ENCODE peak calls at places on chromosomes 13 and 19, in six cellular contexts. E, H, T, J, X and I are unnamed samples. For H3K27me3 and H3K9me3, the result is how much of the 10 kb centered on the place peaks cover.

GRCh38 chr13:26707122-26708006 is 53.2 kb downstream of the GPR12 start:
- DNase-seq in H (no peak), J (no peak), X (peak), T (no peak), E (peak), I (peak)

GRCh38 chr13:35549481-35549880 is 73.0 kb upstream of the MAB21L1 start:
- DNase-seq in X (no peak), J (no peak), H (no peak), T (no peak), E (no peak), I (peak)

GRCh38 chr13:39501711-39502324 is 101.2 kb downstream of the LHFPL6 start:
- DNase-seq in J (no peak), X (no peak), H (no peak), E (no peak), T (no peak), I (no peak)

GRCh38 chr19:17922138-17922537 is 10.7 kb upstream of the CCDC124 start:
- DNase-seq in T (no peak), X (no peak), E (no peak), H (no peak), J (no peak), I (no peak)

GRCh38 chr19:7152568-7152967 is 83.1 kb downstream of the ZNF557 start:
- DNase-seq in E (no peak), X (no peak), J (no peak), T (no peak), H (peak), I (peak)

GRCh38 chr19:40411958-40412499 is 1.1 kb downstream of the PRX start:
- DNase-seq in X (no peak), H (no peak), J (no peak), T (no peak), E (no peak), I (no peak)

GRCh38 chr19:36001605-36002004 is 6.6 kb downstream of the SDHAF1 start:
- DNase-seq in X (no peak), T (no peak), H (no peak), E (no peak), J (no peak), I (no peak)

GRCh38 chr13:66803759-66804456 is 426.2 kb downstream of the PCDH9 start:
- DNase-seq in E (no peak), J (no peak), H (no peak), T (no peak), X (no peak), I (peak)

GRCh38 chr19:17185590-17185989 is 29.6 kb upstream of the USE1 start:
- DNase-seq in E (no peak), H (no peak), X (no peak), T (no peak), J (no peak), I (no peak)

GRCh38 chr13:103762523-103762922 is 696.3 kb upstream of the SLC10A2 start:
- DNase-seq in H (no peak), X (no peak), J (no peak), E (no peak), T (no peak), I (no peak)

GRCh38 chr19:54084410-54084809 is 3.2 kb upstream of the TARM1 start:
- DNase-seq in H (no peak), E (no peak), X (no peak), J (no peak), T (no peak), I (no peak)

GRCh38 chr19:9306443-9306842 is 3.2 kb downstream of the ZNF699 start:
- DNase-seq in X (no peak), H (no peak), T (no peak), E (no peak), J (no peak), I (no peak)

GRCh38 chr19:13076320-13076719 is 26.3 kb downstream of the LYL1 start:
- DNase-seq in X (no peak), H (no peak), J (no peak), T (peak), E (no peak), I (no peak)

GRCh38 chr19:45404557-45405434 is at the start of gene PPP1R13L:
- DNase-seq in J (peak), E (peak), T (peak), H (peak), X (peak), I (peak)

GRCh38 chr19:44702551-44703176 is 3.7 kb downstream of the CEACAM16 start:
- DNase-seq in T (no peak), X (no peak), H (no peak), E (no peak), J (no peak), I (no peak)

DNA sequence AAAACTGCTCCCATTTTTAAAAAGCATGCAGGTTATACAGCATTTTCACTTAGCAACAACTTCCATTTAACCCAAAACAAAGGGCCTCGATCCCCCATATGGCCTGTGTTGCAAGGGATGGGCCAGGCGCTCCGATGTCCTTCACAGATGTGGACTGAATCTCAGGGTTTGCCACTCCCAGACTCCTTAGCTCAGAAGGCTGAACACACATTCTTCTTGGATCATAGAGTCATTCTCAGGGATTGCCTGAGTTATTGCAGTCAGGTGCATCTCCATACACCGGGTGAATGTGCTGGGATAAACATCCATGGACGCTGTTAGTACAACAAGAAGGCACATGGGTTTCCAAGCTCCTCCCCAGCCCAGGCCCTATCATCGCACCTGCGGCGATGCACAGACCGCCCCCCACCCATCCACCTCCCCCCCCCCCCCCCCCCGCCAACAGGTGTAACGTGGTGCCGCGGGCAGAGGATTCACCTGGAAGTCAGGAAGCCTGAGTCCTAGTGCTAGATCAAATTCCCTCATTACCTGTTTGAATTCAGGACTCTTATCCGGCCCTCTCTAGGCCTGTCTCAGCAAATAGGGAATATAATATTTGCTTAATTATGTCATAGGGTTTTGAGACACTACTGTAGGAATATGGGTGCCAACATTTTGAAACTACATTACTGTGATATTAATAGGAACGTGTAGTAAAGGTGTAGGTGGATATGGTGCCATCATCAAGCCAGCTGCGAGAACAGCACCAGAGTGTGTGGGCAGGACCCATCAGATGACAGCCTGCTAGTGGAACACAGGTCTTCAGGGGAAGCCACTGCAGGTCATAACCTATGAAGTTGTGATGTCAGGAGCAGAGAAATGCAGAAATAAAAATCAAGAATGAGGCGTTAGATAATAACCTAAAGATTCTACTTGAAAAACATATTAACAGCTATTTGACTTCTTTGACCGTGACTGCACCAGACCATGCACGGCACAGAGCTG is 110.9 kb downstream of the SACS start:
- DNase-seq in E (no peak), H (no peak), T (no peak), X (no peak), J (no peak), I (no peak)
- H3K4me3 ChIP-seq in E (no peak), H (no peak), T (no peak), X (no peak), J (peak), I (no peak)

GRCh38 chr19:30689474-30689873 is 317.3 kb downstream of the ZNF536 start:
- DNase-seq in J (no peak), H (no peak), X (no peak), E (no peak), T (no peak), I (no peak)

GRCh38 chr19:30688696-30689095 is 316.5 kb downstream of the ZNF536 start:
- DNase-seq in T (no peak), H (no peak), E (no peak), J (no peak), X (no peak), I (no peak)

GRCh38 chr19:30691767-30692516 is 319.8 kb downstream of the ZNF536 start:
- DNase-seq in J (no peak), T (no peak), H (no peak), E (no peak), X (no peak), I (no peak)

GRCh38 chr19:30690935-30691505 is 318.8 kb downstream of the ZNF536 start:
- DNase-seq in E (no peak), X (no peak), H (no peak), J (no peak), T (no peak), I (no peak)

GRCh38 chr19:30690525-30690924 is 318.3 kb downstream of the ZNF536 start:
- DNase-seq in E (no peak), J (no peak), X (no peak), T (no peak), H (no peak), I (no peak)
- H3K27me3 ChIP-seq in E (under half), J (under half), X (under half), T (under half), H (under half), I (under half)

GRCh38 chr19:58213075-58213369 is 15.7 kb upstream of the ZNF544 start:
- DNase-seq in T (no peak), E (no peak), J (no peak), X (no peak), H (no peak), I (no peak)

GRCh38 chr19:58212336-58213074 is 16.2 kb upstream of the ZNF544 start:
- DNase-seq in H (no peak), E (no peak), T (no peak), X (no peak), J (no peak), I (no peak)

GRCh38 chr19:58203814-58204475 is 21.1 kb downstream of the ZNF274 start:
- DNase-seq in H (no peak), X (no peak), J (no peak), E (no peak), T (no peak), I (no peak)

GRCh38 chr19:58204566-58204965 is 21.7 kb downstream of the ZNF274 start:
- DNase-seq in E (no peak), H (no peak), X (no peak), T (no peak), J (no peak), I (no peak)

DNA sequence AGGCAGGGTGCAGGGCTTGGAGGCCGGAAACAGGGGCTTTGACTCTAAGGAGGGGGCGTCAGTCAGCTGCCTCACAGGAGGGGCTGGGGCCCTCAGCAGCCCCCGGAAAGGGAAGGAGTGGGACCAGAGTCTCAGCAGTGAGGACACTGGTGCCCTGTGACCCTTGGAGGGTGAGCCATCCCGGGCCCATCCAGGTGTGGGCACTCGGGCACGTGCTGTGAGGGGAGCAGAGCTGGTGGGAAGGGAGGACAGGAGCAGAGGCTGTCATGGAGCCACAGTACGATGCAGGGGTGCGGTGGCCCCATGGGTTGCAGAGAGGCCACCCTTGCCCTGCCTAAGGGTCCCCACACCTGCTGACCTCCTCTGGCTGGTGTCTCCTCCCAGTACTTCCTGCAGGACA is 19.1 kb upstream of the ZNF544 start:
- DNase-seq in X (no peak), J (no peak), E (no peak), H (no peak), T (no peak), I (no peak)
- H3K9me3 ChIP-seq in X (under half), J (half or more), E (under half), H (half or more), T (half or more), I (under half)

DNA sequence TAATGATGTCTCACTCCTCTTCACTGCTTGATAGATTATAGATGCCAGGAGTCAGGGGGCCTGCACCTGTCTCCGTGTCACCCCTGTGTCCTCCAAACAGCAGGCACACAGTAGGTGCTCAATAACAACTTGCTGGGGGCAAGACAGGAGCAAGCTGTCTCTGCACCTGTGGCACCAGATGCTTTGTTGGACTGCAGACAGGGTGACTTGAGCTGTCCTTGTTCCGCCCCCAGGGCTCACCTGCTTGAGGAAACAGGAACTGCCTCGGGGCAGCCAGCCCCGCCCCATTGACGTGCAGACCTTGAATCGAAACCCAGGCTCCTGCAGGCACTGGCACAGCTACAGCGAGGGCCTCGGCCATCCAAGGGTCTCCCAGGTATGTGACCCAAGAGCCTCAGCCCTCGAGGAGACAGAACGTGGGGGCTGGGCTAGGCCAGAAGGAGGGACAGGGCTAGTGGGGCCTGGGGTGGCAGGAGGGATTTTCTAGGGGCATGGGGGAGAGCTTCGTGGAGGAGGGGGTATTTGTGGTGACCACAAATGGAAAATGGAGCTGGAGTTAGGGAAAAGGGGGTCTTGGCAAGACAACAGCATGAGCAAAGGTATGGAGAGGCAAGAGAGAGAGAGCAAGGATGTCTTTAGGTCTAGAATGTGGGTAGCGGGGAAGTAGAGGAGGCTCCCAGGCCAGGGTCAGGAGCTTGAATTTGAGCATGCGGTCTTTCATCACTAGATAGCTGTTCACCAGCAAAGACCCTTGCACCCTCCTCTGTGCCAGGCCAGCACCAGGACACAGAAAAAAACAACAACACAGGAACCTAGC is at the start of gene HSH2D:
- DNase-seq in T (no peak), J (peak), X (no peak), E (peak), H (no peak), I (no peak)
- H3K4me3 ChIP-seq in T (no peak), J (no peak), X (no peak), E (peak), H (no peak), I (no peak)

GRCh38 chr13:101892296-101892695 is 439.8 kb downstream of the ITGBL1 start:
- DNase-seq in X (no peak), J (no peak), T (no peak), E (no peak), H (no peak), I (no peak)
- H3K27me3 ChIP-seq in X (under half), J (under half), T (under half), E (under half), H (under half), I (under half)